ENCODE peak calls at places on chromosomes 3 and 15, in six cellular contexts. One of them, this sample, is unnamed.

GRCh38 chr3:21979706-21980105 is 228.7 kb upstream of the ZNF385D start:
- DNase-seq in fibroblast of pulmonary artery: peak
- DNase-seq in AG09309: no peak
- DNase-seq in uterus: no peak
- DNase-seq in Peyer's patch: no peak
- DNase-seq in AG09319: no peak
- DNase-seq in this sample: no peak

GRCh38 chr3:163384383-163384782 is 1693.9 kb downstream of the SI start:
- DNase-seq in fibroblast of pulmonary artery: no peak
- DNase-seq in AG09309: no peak
- DNase-seq in uterus: no peak
- DNase-seq in Peyer's patch: no peak
- DNase-seq in AG09319: no peak
- DNase-seq in this sample: no peak

GRCh38 chr15:43274136-43274535 is 7.4 kb upstream of the TGM5 start:
- DNase-seq in fibroblast of pulmonary artery: no peak
- DNase-seq in AG09309: no peak
- DNase-seq in uterus: no peak
- DNase-seq in Peyer's patch: no peak
- DNase-seq in AG09319: no peak
- DNase-seq in this sample: no peak

GRCh38 chr3:79030157-79030556 is 737.6 kb downstream of the ROBO1 start:
- DNase-seq in fibroblast of pulmonary artery: no peak
- DNase-seq in AG09309: no peak
- DNase-seq in uterus: no peak
- DNase-seq in Peyer's patch: no peak
- DNase-seq in AG09319: no peak
- DNase-seq in this sample: no peak

GRCh38 chr3:36991923-36992805 is 767 bp downstream of the EPM2AIP1 start:
- DNase-seq in fibroblast of pulmonary artery: peak
- DNase-seq in AG09309: peak
- DNase-seq in uterus: peak
- DNase-seq in Peyer's patch: peak
- DNase-seq in AG09319: peak
- DNase-seq in this sample: peak

GRCh38 chr3:81983382-81983781 is 221.9 kb upstream of the GBE1 start:
- DNase-seq in fibroblast of pulmonary artery: no peak
- DNase-seq in AG09309: no peak
- DNase-seq in uterus: no peak
- DNase-seq in Peyer's patch: no peak
- DNase-seq in AG09319: no peak
- DNase-seq in this sample: no peak

GRCh38 chr3:170055209-170055608 is 17.4 kb downstream of the GPR160 start:
- DNase-seq in fibroblast of pulmonary artery: no peak
- DNase-seq in AG09309: no peak
- DNase-seq in uterus: no peak
- DNase-seq in Peyer's patch: no peak
- DNase-seq in AG09319: no peak
- DNase-seq in this sample: no peak

GRCh38 chr15:70604671-70605070 is 158.7 kb downstream of the UACA start:
- DNase-seq in fibroblast of pulmonary artery: peak
- DNase-seq in AG09309: no peak
- DNase-seq in uterus: no peak
- DNase-seq in Peyer's patch: no peak
- DNase-seq in AG09319: no peak
- DNase-seq in this sample: no peak

GRCh38 chr15:38706956-38707355 is 142.3 kb upstream of the RASGRP1 start:
- DNase-seq in fibroblast of pulmonary artery: no peak
- DNase-seq in AG09309: no peak
- DNase-seq in uterus: no peak
- DNase-seq in Peyer's patch: no peak
- DNase-seq in AG09319: no peak
- DNase-seq in this sample: no peak

GRCh38 chr15:64930778-64931240 is 19.1 kb downstream of the ANKDD1A start:
- DNase-seq in fibroblast of pulmonary artery: peak
- DNase-seq in AG09309: no peak
- DNase-seq in uterus: peak
- DNase-seq in Peyer's patch: peak
- DNase-seq in AG09319: no peak
- DNase-seq in this sample: no peak

GRCh38 chr15:59165726-59166125 is 40.9 kb upstream of the LDHAL6B start:
- DNase-seq in fibroblast of pulmonary artery: peak
- DNase-seq in AG09309: no peak
- DNase-seq in uterus: peak
- DNase-seq in Peyer's patch: peak
- DNase-seq in AG09319: no peak
- DNase-seq in this sample: no peak

GRCh38 chr3:32203854-32204253 is 34.6 kb upstream of the CMTM8 start:
- DNase-seq in fibroblast of pulmonary artery: peak
- DNase-seq in AG09309: no peak
- DNase-seq in uterus: no peak
- DNase-seq in Peyer's patch: no peak
- DNase-seq in AG09319: no peak
- DNase-seq in this sample: no peak

GRCh38 chr3:19147905-19148767 is at the start of gene KCNH8:
- DNase-seq in fibroblast of pulmonary artery: no peak
- DNase-seq in AG09309: no peak
- DNase-seq in uterus: no peak
- DNase-seq in Peyer's patch: peak
- DNase-seq in AG09319: no peak
- DNase-seq in this sample: no peak

GRCh38 chr3:39724233-39724846 is 85.1 kb upstream of the MYRIP start:
- DNase-seq in fibroblast of pulmonary artery: peak
- DNase-seq in AG09309: no peak
- DNase-seq in uterus: no peak
- DNase-seq in Peyer's patch: no peak
- DNase-seq in AG09319: no peak
- DNase-seq in this sample: no peak

GRCh38 chr15:92663250-92663951 is 7.8 kb upstream of the FAM174B start:
- DNase-seq in fibroblast of pulmonary artery: no peak
- DNase-seq in AG09309: no peak
- DNase-seq in uterus: no peak
- DNase-seq in Peyer's patch: no peak
- DNase-seq in AG09319: no peak
- DNase-seq in this sample: no peak

GRCh38 chr15:71182522-71182921 is 67.3 kb downstream of the THSD4 start:
- DNase-seq in fibroblast of pulmonary artery: no peak
- DNase-seq in AG09309: no peak
- DNase-seq in uterus: no peak
- DNase-seq in Peyer's patch: no peak
- DNase-seq in AG09319: no peak
- DNase-seq in this sample: no peak

GRCh38 chr3:197269024-197269423 is 29.4 kb downstream of the DLG1 start:
- DNase-seq in fibroblast of pulmonary artery: no peak
- DNase-seq in AG09309: no peak
- DNase-seq in uterus: no peak
- DNase-seq in Peyer's patch: no peak
- DNase-seq in AG09319: no peak
- DNase-seq in this sample: no peak

GRCh38 chr15:40282144-40282869 is 557 bp downstream of the ANKRD63 start:
- DNase-seq in fibroblast of pulmonary artery: no peak
- DNase-seq in AG09309: no peak
- DNase-seq in uterus: no peak
- DNase-seq in Peyer's patch: peak
- DNase-seq in AG09319: no peak
- DNase-seq in this sample: peak

GRCh38 chr15:74307827-74308642 is 59.4 kb downstream of the CYP11A1 start:
- DNase-seq in fibroblast of pulmonary artery: peak
- DNase-seq in AG09309: peak
- DNase-seq in uterus: peak
- DNase-seq in Peyer's patch: peak
- DNase-seq in AG09319: peak
- DNase-seq in this sample: no peak

GRCh38 chr3:159964166-159964973 is 24.3 kb upstream of the IL12A start:
- DNase-seq in fibroblast of pulmonary artery: peak
- DNase-seq in AG09309: no peak
- DNase-seq in uterus: no peak
- DNase-seq in Peyer's patch: no peak
- DNase-seq in AG09319: peak
- DNase-seq in this sample: no peak

GRCh38 chr3:36164400-36164799 is 215.9 kb upstream of the STAC start:
- DNase-seq in fibroblast of pulmonary artery: no peak
- DNase-seq in AG09309: no peak
- DNase-seq in uterus: no peak
- DNase-seq in Peyer's patch: no peak
- DNase-seq in AG09319: no peak
- DNase-seq in this sample: no peak

GRCh38 chr3:69986419-69986818 is 13.1 kb upstream of the SAMMSON start:
- DNase-seq in fibroblast of pulmonary artery: no peak
- DNase-seq in AG09309: no peak
- DNase-seq in uterus: no peak
- DNase-seq in Peyer's patch: no peak
- DNase-seq in AG09319: no peak
- DNase-seq in this sample: no peak

GRCh38 chr3:60707452-60708020 is 543.7 kb downstream of the FHIT start:
- DNase-seq in fibroblast of pulmonary artery: no peak
- DNase-seq in AG09309: no peak
- DNase-seq in uterus: no peak
- DNase-seq in Peyer's patch: no peak
- DNase-seq in AG09319: no peak
- DNase-seq in this sample: no peak

DNA sequence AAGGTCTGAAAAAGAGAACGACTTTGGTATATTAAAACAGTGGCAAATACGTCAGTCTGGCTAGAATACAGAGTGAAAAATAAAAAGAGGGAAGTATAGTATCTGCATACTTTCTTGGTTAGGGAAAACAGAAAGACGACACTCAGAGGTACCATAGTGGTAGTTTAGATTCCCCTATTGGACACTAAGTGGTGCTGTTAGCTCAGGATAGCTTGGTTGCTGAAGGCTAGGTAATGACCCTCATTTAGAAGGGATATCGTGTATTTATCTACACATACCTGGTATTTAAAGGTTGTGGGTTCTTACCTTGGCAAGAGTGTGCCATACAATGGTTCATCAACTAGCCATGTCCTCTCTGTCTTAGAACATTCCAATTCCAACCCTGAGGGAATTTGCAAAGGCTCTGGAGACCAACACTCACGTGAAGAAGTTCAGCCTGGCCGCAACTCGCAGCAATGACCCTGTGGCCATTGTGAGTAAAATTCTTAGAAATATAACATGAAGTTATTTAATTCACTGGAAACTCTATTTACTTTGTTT is 31.0 kb downstream of the TMOD2 start:
- DNase-seq in fibroblast of pulmonary artery: peak
- DNase-seq in AG09309: no peak
- DNase-seq in uterus: no peak
- DNase-seq in Peyer's patch: no peak
- DNase-seq in AG09319: no peak
- DNase-seq in this sample: no peak
- TF ChIP-seq CTCF in fibroblast of pulmonary artery: peak
- TF ChIP-seq CTCF in AG09309: peak
- TF ChIP-seq CTCF in uterus: no peak
- TF ChIP-seq CTCF in Peyer's patch: peak
- TF ChIP-seq CTCF in AG09319: peak
- TF ChIP-seq CTCF in this sample: no peak

GRCh38 chr15:56918046-56918906 is at the start of gene TCF12:
- DNase-seq in fibroblast of pulmonary artery: peak
- DNase-seq in AG09309: peak
- DNase-seq in uterus: peak
- DNase-seq in Peyer's patch: peak
- DNase-seq in AG09319: peak
- DNase-seq in this sample: peak
- TF ChIP-seq CTCF in fibroblast of pulmonary artery: peak
- TF ChIP-seq CTCF in AG09309: peak
- TF ChIP-seq CTCF in uterus: peak
- TF ChIP-seq CTCF in Peyer's patch: peak
- TF ChIP-seq CTCF in AG09319: peak
- TF ChIP-seq CTCF in this sample: peak

GRCh38 chr15:91070872-91071271 is 29.2 kb upstream of the SV2B start:
- DNase-seq in fibroblast of pulmonary artery: no peak
- DNase-seq in AG09309: no peak
- DNase-seq in uterus: no peak
- DNase-seq in Peyer's patch: no peak
- DNase-seq in AG09319: no peak
- DNase-seq in this sample: no peak

GRCh38 chr15:91068436-91068835 is 31.6 kb upstream of the SV2B start:
- DNase-seq in fibroblast of pulmonary artery: no peak
- DNase-seq in AG09309: no peak
- DNase-seq in uterus: no peak
- DNase-seq in Peyer's patch: no peak
- DNase-seq in AG09319: no peak
- DNase-seq in this sample: no peak

GRCh38 chr15:91072162-91072561 is 27.9 kb upstream of the SV2B start:
- DNase-seq in fibroblast of pulmonary artery: no peak
- DNase-seq in AG09309: no peak
- DNase-seq in uterus: no peak
- DNase-seq in Peyer's patch: no peak
- DNase-seq in AG09319: no peak
- DNase-seq in this sample: no peak

GRCh38 chr15:91067026-91067425 is 33.0 kb upstream of the SV2B start:
- DNase-seq in fibroblast of pulmonary artery: peak
- DNase-seq in AG09309: no peak
- DNase-seq in uterus: no peak
- DNase-seq in Peyer's patch: no peak
- DNase-seq in AG09319: no peak
- DNase-seq in this sample: no peak

DNA sequence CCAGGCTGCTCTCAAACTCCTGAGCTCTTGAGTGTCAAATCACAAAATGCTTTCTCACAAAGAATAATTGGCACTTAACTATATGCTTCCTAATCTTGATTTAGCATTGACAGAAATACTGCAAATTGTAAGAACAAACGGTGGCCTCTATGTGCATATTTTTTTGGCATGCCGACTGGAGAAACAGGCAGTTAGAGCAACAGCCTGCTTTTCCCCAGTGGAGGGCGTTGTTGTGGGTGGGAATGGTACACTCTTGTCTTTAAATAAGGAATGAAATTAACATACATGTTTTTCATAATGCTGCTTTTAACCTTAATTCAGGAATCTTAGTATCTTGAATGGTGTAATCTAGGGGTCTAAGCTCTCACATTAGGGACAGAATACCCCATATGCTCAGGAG is 31.1 kb upstream of the SV2B start:
- DNase-seq in fibroblast of pulmonary artery: no peak
- DNase-seq in AG09309: no peak
- DNase-seq in uterus: no peak
- DNase-seq in Peyer's patch: no peak
- DNase-seq in AG09319: no peak
- DNase-seq in this sample: no peak
- TF ChIP-seq CTCF in fibroblast of pulmonary artery: no peak
- TF ChIP-seq CTCF in AG09309: no peak
- TF ChIP-seq CTCF in uterus: no peak
- TF ChIP-seq CTCF in Peyer's patch: no peak
- TF ChIP-seq CTCF in AG09319: no peak
- TF ChIP-seq CTCF in this sample: no peak

GRCh38 chr3:59655616-59656015 is 605.8 kb upstream of the CFAP20DC start:
- DNase-seq in fibroblast of pulmonary artery: no peak
- DNase-seq in AG09309: no peak
- DNase-seq in uterus: no peak
- DNase-seq in Peyer's patch: no peak
- DNase-seq in AG09319: no peak
- DNase-seq in this sample: no peak
- TF ChIP-seq CTCF in fibroblast of pulmonary artery: no peak
- TF ChIP-seq CTCF in AG09309: no peak
- TF ChIP-seq CTCF in uterus: no peak
- TF ChIP-seq CTCF in Peyer's patch: no peak
- TF ChIP-seq CTCF in AG09319: no peak
- TF ChIP-seq CTCF in this sample: no peak

GRCh38 chr3:171460226-171461086 is at the start of gene TNIK:
- DNase-seq in fibroblast of pulmonary artery: peak
- DNase-seq in AG09309: peak
- DNase-seq in uterus: peak
- DNase-seq in Peyer's patch: peak
- DNase-seq in AG09319: peak
- DNase-seq in this sample: peak
- TF ChIP-seq CTCF in fibroblast of pulmonary artery: peak
- TF ChIP-seq CTCF in AG09309: peak
- TF ChIP-seq CTCF in uterus: peak
- TF ChIP-seq CTCF in Peyer's patch: peak
- TF ChIP-seq CTCF in AG09319: peak
- TF ChIP-seq CTCF in this sample: peak